ENCODE peak calls at places on chromosomes 13 and 19, in four cellular contexts. R, K, I and F are unnamed samples.

GRCh38 chr13:112806761-112807652 is 117.2 kb downstream of the ATP11A start:
- DNase-seq in R (no peak), I (no peak), K (no peak), F (no peak)

GRCh38 chr19:7326105-7326877 is 22.4 kb upstream of the ARHGEF18 start:
- DNase-seq in K (no peak), R (no peak), I (no peak), F (no peak)

GRCh38 chr19:10625003-10625761 is at the start of gene SLC44A2:
- DNase-seq in I (peak), R (no peak), K (peak), F (peak)

GRCh38 chr19:3345850-3346460 is 20.4 kb upstream of the NFIC start:
- DNase-seq in R (no peak), K (no peak), I (no peak), F (no peak)

GRCh38 chr13:49369876-49370275 is 74.0 kb downstream of the CAB39L start:
- DNase-seq in K (no peak), I (no peak), R (no peak), F (no peak)

GRCh38 chr13:46855664-46856063 is 41.2 kb downstream of the HTR2A start:
- DNase-seq in R (no peak), I (no peak), K (no peak), F (no peak)

GRCh38 chr19:19304186-19304975 is 15.9 kb downstream of the SUGP1 start:
- DNase-seq in R (no peak), K (peak), I (no peak), F (no peak)

GRCh38 chr19:44620667-44621066 is 7.3 kb downstream of the IGSF23 start:
- DNase-seq in K (no peak), I (no peak), R (no peak), F (no peak)

GRCh38 chr13:46577656-46578589 is 25.0 kb downstream of the LRCH1 start:
- DNase-seq in I (no peak), K (no peak), R (no peak), F (no peak)

GRCh38 chr13:76711515-76712182 is 174.6 kb downstream of the KCTD12 start:
- DNase-seq in R (peak), I (no peak), K (peak), F (no peak)

GRCh38 chr19:6378036-6378435 is 2.3 kb upstream of the PSPN start:
- DNase-seq in I (no peak), R (no peak), K (no peak), F (no peak)

GRCh38 chr19:27773318-27774094 is 1439.4 kb downstream of the UQCRFS1 start:
- DNase-seq in R (no peak), I (no peak), K (no peak), F (no peak)

GRCh38 chr13:24788538-24788937 is 24.6 kb downstream of the RNF17 start:
- DNase-seq in I (no peak), R (no peak), K (no peak), F (no peak)

GRCh38 chr19:39542198-39542597 is 2.2 kb upstream of the EID2 start:
- DNase-seq in K (no peak), I (no peak), R (no peak), F (no peak)

GRCh38 chr19:1019980-1020867 is 699 bp downstream of the TMEM259 start:
- DNase-seq in I (peak), R (no peak), K (no peak), F (no peak)

GRCh38 chr19:28468701-28469459 is 744.1 kb downstream of the UQCRFS1 start:
- DNase-seq in R (peak), K (no peak), I (peak), F (peak)

GRCh38 chr19:48629599-48630288 is 7.4 kb downstream of the DBP start:
- DNase-seq in I (peak), R (no peak), K (no peak), F (no peak)

GRCh38 chr13:109274188-109274821 is 512.1 kb downstream of the IRS2 start:
- DNase-seq in K (no peak), R (no peak), I (no peak), F (no peak)

GRCh38 chr19:47613165-47614146 is 4.5 kb downstream of the BICRA start:
- DNase-seq in K (no peak), R (no peak), I (no peak), F (no peak)

GRCh38 chr13:50131998-50132936 is 117.0 kb downstream of the KCNRG start:
- DNase-seq in K (no peak), R (no peak), I (no peak), F (no peak)

GRCh38 chr13:41061075-41061913 is at the start of gene WBP4:
- DNase-seq in R (peak), K (peak), I (peak), F (peak)
- TF ChIP-seq CTCF in R (peak), K (peak), I (no peak), F (no peak)

GRCh38 chr19:42124386-42124901 is 7.8 kb downstream of the POU2F2 start:
- DNase-seq in K (no peak), I (no peak), R (no peak), F (no peak)
- TF ChIP-seq CTCF in K (no peak), I (no peak), R (no peak), F (no peak)

GRCh38 chr19:12736854-12737665 is at the start of gene GET3:
- DNase-seq in R (peak), I (peak), K (peak), F (peak)

GRCh38 chr19:12733907-12734214 is 623 bp downstream of the TRIR start:
- DNase-seq in K (no peak), I (no peak), R (no peak), F (no peak)

GRCh38 chr19:12731337-12731736 is 3.1 kb downstream of the TRIR start:
- DNase-seq in I (no peak), K (no peak), R (no peak), F (no peak)

GRCh38 chr19:12730054-12730453 is 4.4 kb downstream of the TRIR start:
- DNase-seq in K (no peak), I (no peak), R (no peak), F (no peak)

DNA sequence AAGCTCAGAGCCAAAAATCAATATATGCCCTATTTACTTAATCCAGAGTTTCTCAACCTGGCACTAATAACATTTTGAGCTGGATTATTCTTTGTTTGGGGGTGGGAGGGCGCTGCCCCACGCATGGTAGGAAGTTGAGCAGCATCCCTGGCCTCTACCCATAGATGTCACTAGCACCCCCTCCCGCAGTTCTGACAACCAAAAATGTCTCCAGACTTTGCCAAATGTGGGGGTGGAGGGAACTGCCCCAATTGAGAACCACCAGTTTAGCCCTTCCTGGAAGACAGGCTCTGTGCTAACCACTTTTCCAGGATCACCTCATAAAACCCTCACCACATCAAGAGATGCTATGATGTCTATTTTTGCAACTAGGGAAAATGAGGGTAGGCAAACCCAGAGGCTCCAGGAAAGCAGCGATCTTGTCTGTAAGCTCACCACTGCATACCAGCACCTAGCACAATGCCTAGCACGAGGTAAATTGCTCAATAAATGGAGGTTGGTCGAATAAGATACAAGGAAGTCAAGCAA is 1.1 kb downstream of the TRIR start:
- DNase-seq in K (no peak), R (no peak), I (no peak), F (peak)
- TF ChIP-seq CTCF in K (peak), R (peak), I (no peak), F (peak)

GRCh38 chr19:50416815-50417137 is 2.0 kb upstream of the SPIB start:
- DNase-seq in R (no peak), K (no peak), I (no peak), F (no peak)
- TF ChIP-seq CTCF in R (no peak), K (no peak), I (no peak), F (no peak)

DNA sequence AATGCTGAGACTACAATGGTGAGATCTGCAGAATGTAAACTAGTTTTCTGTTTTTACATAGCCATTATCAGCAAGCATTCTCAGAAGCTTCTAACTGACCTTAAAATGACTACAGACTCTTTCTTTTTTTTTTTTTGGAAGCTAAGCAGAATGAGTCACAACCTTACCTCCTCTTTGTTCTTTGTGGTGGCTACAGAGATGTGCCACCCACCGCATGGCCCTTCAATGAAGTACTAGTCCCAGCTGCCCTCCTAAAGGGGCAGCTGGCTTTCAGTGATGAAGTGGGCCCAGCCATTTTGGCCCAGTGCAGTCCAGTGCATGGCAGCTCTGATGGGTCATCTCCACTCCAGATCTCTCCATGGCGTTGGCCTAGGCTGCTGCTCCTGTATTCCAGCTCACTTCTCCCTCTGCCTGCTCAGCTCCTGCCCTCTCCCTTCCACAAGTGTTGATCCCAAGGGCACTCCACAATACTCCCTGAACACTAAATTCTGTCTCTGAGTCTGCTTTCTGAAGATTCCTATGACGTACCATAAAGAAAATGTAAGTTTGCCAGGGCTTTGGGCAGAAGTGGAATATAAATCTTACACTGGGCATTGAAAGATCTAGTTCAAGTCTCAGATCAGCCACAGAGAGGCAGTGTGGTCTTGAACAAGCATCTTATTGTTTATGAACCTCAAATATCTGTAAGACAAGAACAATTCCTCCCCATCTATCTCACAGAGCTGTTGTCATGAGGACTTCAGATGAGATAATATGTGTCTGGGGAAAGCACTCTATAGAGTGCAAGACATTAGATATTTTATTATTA is 85.6 kb downstream of the RXFP2 start:
- DNase-seq in K (peak), I (no peak), R (no peak), F (no peak)
- TF ChIP-seq CTCF in K (peak), I (no peak), R (peak), F (no peak)

DNA sequence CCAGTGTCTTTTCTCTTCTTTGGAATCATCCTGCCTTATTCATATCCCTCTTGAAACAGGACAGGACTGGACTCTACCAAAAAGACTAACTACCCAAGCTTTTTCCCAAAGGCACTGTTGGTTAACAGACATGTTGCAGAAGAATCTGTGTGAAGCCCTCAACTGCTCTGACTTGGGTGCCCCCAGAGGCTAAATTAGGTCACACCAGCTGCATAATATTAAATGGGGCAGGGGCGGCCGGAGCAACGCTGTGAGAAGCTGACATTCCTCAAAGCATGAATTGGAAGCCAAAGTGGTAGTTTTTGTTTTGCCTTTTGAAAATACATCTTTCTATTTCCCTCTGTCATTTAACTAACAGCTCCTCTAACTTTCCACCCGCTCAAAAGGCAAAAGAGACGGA is 185.9 kb downstream of the LHFPL6 start:
- DNase-seq in I (no peak), R (no peak), K (no peak), F (no peak)
- TF ChIP-seq CTCF in I (no peak), R (peak), K (peak), F (no peak)

GRCh38 chr13:105513448-105513847 is 1022.0 kb downstream of the EFNB2 start:
- DNase-seq in R (no peak), K (no peak), I (no peak), F (no peak)
- TF ChIP-seq CTCF in R (no peak), K (no peak), I (no peak), F (no peak)